ENCODE peak calls at places on chromosome 3, in seven cellular contexts. One of them, this sample, is unnamed.

GRCh38 chr3:190225186-190225692 is 97.0 kb downstream of the CLDN1 start:
- DNase-seq in HTR-8/SVneo: peak; percentile 9
- DNase-seq in stimulated activated CD8-positive, alpha-beta memory T cell treated with anti-CD3 and anti-CD28 coated beads, Interleukin-15, amount 100 ng/mL, for 4 hours: no peak
- DNase-seq in naive thymus-derived CD8-positive, alpha-beta T cell: no peak
- DNase-seq in T47D: peak; percentile 69
- DNase-seq in NCI-H510A treated with DMSO at 0.1 percent for 48 hours: peak; percentile 44
- DNase-seq in CD8-positive, alpha-beta memory T cell: no peak
- DNase-seq in this sample: no peak

GRCh38 chr3:149199474-149199873 is 22.2 kb downstream of the CP start:
- DNase-seq in HTR-8/SVneo: peak; percentile 54
- DNase-seq in stimulated activated CD8-positive, alpha-beta memory T cell treated with anti-CD3 and anti-CD28 coated beads, Interleukin-15, amount 100 ng/mL, for 4 hours: no peak
- DNase-seq in naive thymus-derived CD8-positive, alpha-beta T cell: no peak
- DNase-seq in T47D: no peak
- DNase-seq in NCI-H510A treated with DMSO at 0.1 percent for 48 hours: peak; percentile 72
- DNase-seq in CD8-positive, alpha-beta memory T cell: no peak
- DNase-seq in this sample: no peak

GRCh38 chr3:184345678-184346144 is 8.3 kb downstream of the FAM131A start:
- DNase-seq in HTR-8/SVneo: peak; percentile 63
- DNase-seq in stimulated activated CD8-positive, alpha-beta memory T cell treated with anti-CD3 and anti-CD28 coated beads, Interleukin-15, amount 100 ng/mL, for 4 hours: no peak
- DNase-seq in naive thymus-derived CD8-positive, alpha-beta T cell: no peak
- DNase-seq in T47D: peak; percentile 97
- DNase-seq in NCI-H510A treated with DMSO at 0.1 percent for 48 hours: peak; percentile 88
- DNase-seq in CD8-positive, alpha-beta memory T cell: no peak
- DNase-seq in this sample: no peak

GRCh38 chr3:194925614-194926013 is 239.9 kb downstream of the FAM43A start:
- DNase-seq in HTR-8/SVneo: no peak
- DNase-seq in stimulated activated CD8-positive, alpha-beta memory T cell treated with anti-CD3 and anti-CD28 coated beads, Interleukin-15, amount 100 ng/mL, for 4 hours: no peak
- DNase-seq in naive thymus-derived CD8-positive, alpha-beta T cell: no peak
- DNase-seq in T47D: no peak
- DNase-seq in NCI-H510A treated with DMSO at 0.1 percent for 48 hours: no peak
- DNase-seq in CD8-positive, alpha-beta memory T cell: no peak
- DNase-seq in this sample: no peak

GRCh38 chr3:142930510-142930909 is 33.0 kb downstream of the PAQR9 start:
- DNase-seq in HTR-8/SVneo: no peak
- DNase-seq in stimulated activated CD8-positive, alpha-beta memory T cell treated with anti-CD3 and anti-CD28 coated beads, Interleukin-15, amount 100 ng/mL, for 4 hours: no peak
- DNase-seq in naive thymus-derived CD8-positive, alpha-beta T cell: no peak
- DNase-seq in T47D: no peak
- DNase-seq in NCI-H510A treated with DMSO at 0.1 percent for 48 hours: no peak
- DNase-seq in CD8-positive, alpha-beta memory T cell: no peak
- DNase-seq in this sample: no peak

GRCh38 chr3:10464068-10464434 is 41.3 kb downstream of the ATP2B2 start:
- DNase-seq in HTR-8/SVneo: no peak
- DNase-seq in stimulated activated CD8-positive, alpha-beta memory T cell treated with anti-CD3 and anti-CD28 coated beads, Interleukin-15, amount 100 ng/mL, for 4 hours: no peak
- DNase-seq in naive thymus-derived CD8-positive, alpha-beta T cell: no peak
- DNase-seq in T47D: no peak
- DNase-seq in NCI-H510A treated with DMSO at 0.1 percent for 48 hours: no peak
- DNase-seq in CD8-positive, alpha-beta memory T cell: no peak
- DNase-seq in this sample: peak; percentile 85

GRCh38 chr3:98812851-98813374 is 49.8 kb downstream of the ST3GAL6 start:
- DNase-seq in HTR-8/SVneo: peak; percentile 22
- DNase-seq in stimulated activated CD8-positive, alpha-beta memory T cell treated with anti-CD3 and anti-CD28 coated beads, Interleukin-15, amount 100 ng/mL, for 4 hours: no peak
- DNase-seq in naive thymus-derived CD8-positive, alpha-beta T cell: no peak
- DNase-seq in T47D: peak; percentile 70
- DNase-seq in NCI-H510A treated with DMSO at 0.1 percent for 48 hours: peak; percentile 21
- DNase-seq in CD8-positive, alpha-beta memory T cell: peak; percentile 11
- DNase-seq in this sample: no peak

GRCh38 chr3:78741066-78741645 is 1026.6 kb downstream of the ROBO1 start:
- DNase-seq in HTR-8/SVneo: no peak
- DNase-seq in stimulated activated CD8-positive, alpha-beta memory T cell treated with anti-CD3 and anti-CD28 coated beads, Interleukin-15, amount 100 ng/mL, for 4 hours: no peak
- DNase-seq in naive thymus-derived CD8-positive, alpha-beta T cell: no peak
- DNase-seq in T47D: no peak
- DNase-seq in NCI-H510A treated with DMSO at 0.1 percent for 48 hours: no peak
- DNase-seq in CD8-positive, alpha-beta memory T cell: no peak
- DNase-seq in this sample: no peak

GRCh38 chr3:17979248-17979647 is 236.8 kb upstream of the TBC1D5 start:
- DNase-seq in HTR-8/SVneo: no peak
- DNase-seq in stimulated activated CD8-positive, alpha-beta memory T cell treated with anti-CD3 and anti-CD28 coated beads, Interleukin-15, amount 100 ng/mL, for 4 hours: no peak
- DNase-seq in naive thymus-derived CD8-positive, alpha-beta T cell: no peak
- DNase-seq in T47D: peak; percentile 74
- DNase-seq in NCI-H510A treated with DMSO at 0.1 percent for 48 hours: no peak
- DNase-seq in CD8-positive, alpha-beta memory T cell: no peak
- DNase-seq in this sample: no peak

GRCh38 chr3:190345027-190345821 is 23.0 kb upstream of the CLDN1 start:
- DNase-seq in HTR-8/SVneo: peak; percentile 42
- DNase-seq in stimulated activated CD8-positive, alpha-beta memory T cell treated with anti-CD3 and anti-CD28 coated beads, Interleukin-15, amount 100 ng/mL, for 4 hours: no peak
- DNase-seq in naive thymus-derived CD8-positive, alpha-beta T cell: no peak
- DNase-seq in T47D: peak; percentile 32
- DNase-seq in NCI-H510A treated with DMSO at 0.1 percent for 48 hours: no peak
- DNase-seq in CD8-positive, alpha-beta memory T cell: no peak
- DNase-seq in this sample: no peak

GRCh38 chr3:165854696-165855095 is 17.5 kb upstream of the BCHE start:
- DNase-seq in HTR-8/SVneo: no peak
- DNase-seq in stimulated activated CD8-positive, alpha-beta memory T cell treated with anti-CD3 and anti-CD28 coated beads, Interleukin-15, amount 100 ng/mL, for 4 hours: no peak
- DNase-seq in naive thymus-derived CD8-positive, alpha-beta T cell: no peak
- DNase-seq in T47D: peak; percentile 55
- DNase-seq in NCI-H510A treated with DMSO at 0.1 percent for 48 hours: peak; percentile 29
- DNase-seq in CD8-positive, alpha-beta memory T cell: no peak
- DNase-seq in this sample: no peak

GRCh38 chr3:159936541-159936940 is 52.1 kb upstream of the IL12A start:
- DNase-seq in HTR-8/SVneo: no peak
- DNase-seq in stimulated activated CD8-positive, alpha-beta memory T cell treated with anti-CD3 and anti-CD28 coated beads, Interleukin-15, amount 100 ng/mL, for 4 hours: no peak
- DNase-seq in naive thymus-derived CD8-positive, alpha-beta T cell: no peak
- DNase-seq in T47D: no peak
- DNase-seq in NCI-H510A treated with DMSO at 0.1 percent for 48 hours: no peak
- DNase-seq in CD8-positive, alpha-beta memory T cell: no peak
- DNase-seq in this sample: no peak

GRCh38 chr3:124213641-124214040 is 221.7 kb upstream of the ROPN1 start:
- DNase-seq in HTR-8/SVneo: no peak
- DNase-seq in stimulated activated CD8-positive, alpha-beta memory T cell treated with anti-CD3 and anti-CD28 coated beads, Interleukin-15, amount 100 ng/mL, for 4 hours: no peak
- DNase-seq in naive thymus-derived CD8-positive, alpha-beta T cell: no peak
- DNase-seq in T47D: no peak
- DNase-seq in NCI-H510A treated with DMSO at 0.1 percent for 48 hours: no peak
- DNase-seq in CD8-positive, alpha-beta memory T cell: no peak
- DNase-seq in this sample: no peak

GRCh38 chr3:127740136-127740915 is 67.6 kb downstream of the ABTB1 start:
- DNase-seq in HTR-8/SVneo: no peak
- DNase-seq in stimulated activated CD8-positive, alpha-beta memory T cell treated with anti-CD3 and anti-CD28 coated beads, Interleukin-15, amount 100 ng/mL, for 4 hours: no peak
- DNase-seq in naive thymus-derived CD8-positive, alpha-beta T cell: no peak
- DNase-seq in T47D: no peak
- DNase-seq in NCI-H510A treated with DMSO at 0.1 percent for 48 hours: no peak
- DNase-seq in CD8-positive, alpha-beta memory T cell: no peak
- DNase-seq in this sample: no peak

GRCh38 chr3:48685603-48686511 is at the start of gene NCKIPSD:
- DNase-seq in HTR-8/SVneo: peak; percentile 89
- DNase-seq in stimulated activated CD8-positive, alpha-beta memory T cell treated with anti-CD3 and anti-CD28 coated beads, Interleukin-15, amount 100 ng/mL, for 4 hours: peak; percentile 84
- DNase-seq in naive thymus-derived CD8-positive, alpha-beta T cell: peak; percentile 93
- DNase-seq in T47D: peak; percentile 87
- DNase-seq in NCI-H510A treated with DMSO at 0.1 percent for 48 hours: peak; percentile 56
- DNase-seq in CD8-positive, alpha-beta memory T cell: peak; percentile 87
- DNase-seq in this sample: peak; percentile 93

GRCh38 chr3:4835616-4836043 is 143.6 kb upstream of the BHLHE40 start:
- DNase-seq in HTR-8/SVneo: no peak
- DNase-seq in stimulated activated CD8-positive, alpha-beta memory T cell treated with anti-CD3 and anti-CD28 coated beads, Interleukin-15, amount 100 ng/mL, for 4 hours: no peak
- DNase-seq in naive thymus-derived CD8-positive, alpha-beta T cell: no peak
- DNase-seq in T47D: no peak
- DNase-seq in NCI-H510A treated with DMSO at 0.1 percent for 48 hours: peak; percentile 33
- DNase-seq in CD8-positive, alpha-beta memory T cell: no peak
- DNase-seq in this sample: no peak

GRCh38 chr3:37032961-37033360 is 39.6 kb downstream of the MLH1 start:
- DNase-seq in HTR-8/SVneo: no peak
- DNase-seq in stimulated activated CD8-positive, alpha-beta memory T cell treated with anti-CD3 and anti-CD28 coated beads, Interleukin-15, amount 100 ng/mL, for 4 hours: no peak
- DNase-seq in naive thymus-derived CD8-positive, alpha-beta T cell: no peak
- DNase-seq in T47D: no peak
- DNase-seq in NCI-H510A treated with DMSO at 0.1 percent for 48 hours: no peak
- DNase-seq in CD8-positive, alpha-beta memory T cell: no peak
- DNase-seq in this sample: no peak

GRCh38 chr3:162865466-162865865 is 1368.9 kb downstream of the OTOL1 start:
- DNase-seq in HTR-8/SVneo: peak; percentile 5
- DNase-seq in stimulated activated CD8-positive, alpha-beta memory T cell treated with anti-CD3 and anti-CD28 coated beads, Interleukin-15, amount 100 ng/mL, for 4 hours: no peak
- DNase-seq in naive thymus-derived CD8-positive, alpha-beta T cell: no peak
- DNase-seq in T47D: peak; percentile 40
- DNase-seq in NCI-H510A treated with DMSO at 0.1 percent for 48 hours: no peak
- DNase-seq in CD8-positive, alpha-beta memory T cell: no peak
- DNase-seq in this sample: no peak

GRCh38 chr3:39408493-39409372 is 2.2 kb downstream of the RPSA start:
- DNase-seq in HTR-8/SVneo: no peak
- DNase-seq in stimulated activated CD8-positive, alpha-beta memory T cell treated with anti-CD3 and anti-CD28 coated beads, Interleukin-15, amount 100 ng/mL, for 4 hours: no peak
- DNase-seq in naive thymus-derived CD8-positive, alpha-beta T cell: no peak
- DNase-seq in T47D: no peak
- DNase-seq in NCI-H510A treated with DMSO at 0.1 percent for 48 hours: no peak
- DNase-seq in CD8-positive, alpha-beta memory T cell: peak; percentile 29
- DNase-seq in this sample: no peak

GRCh38 chr3:62451211-62451892 is 78.0 kb upstream of the FEZF2 start:
- DNase-seq in HTR-8/SVneo: no peak
- DNase-seq in stimulated activated CD8-positive, alpha-beta memory T cell treated with anti-CD3 and anti-CD28 coated beads, Interleukin-15, amount 100 ng/mL, for 4 hours: no peak
- DNase-seq in naive thymus-derived CD8-positive, alpha-beta T cell: no peak
- DNase-seq in T47D: no peak
- DNase-seq in NCI-H510A treated with DMSO at 0.1 percent for 48 hours: no peak
- DNase-seq in CD8-positive, alpha-beta memory T cell: no peak
- DNase-seq in this sample: no peak

GRCh38 chr3:69997486-69998307 is 1.8 kb upstream of the SAMMSON start:
- DNase-seq in HTR-8/SVneo: no peak
- DNase-seq in stimulated activated CD8-positive, alpha-beta memory T cell treated with anti-CD3 and anti-CD28 coated beads, Interleukin-15, amount 100 ng/mL, for 4 hours: no peak
- DNase-seq in naive thymus-derived CD8-positive, alpha-beta T cell: no peak
- DNase-seq in T47D: no peak
- DNase-seq in NCI-H510A treated with DMSO at 0.1 percent for 48 hours: no peak
- DNase-seq in CD8-positive, alpha-beta memory T cell: no peak
- DNase-seq in this sample: no peak

GRCh38 chr3:100536093-100536492 is 43.7 kb downstream of the TMEM45A start:
- DNase-seq in HTR-8/SVneo: no peak
- DNase-seq in stimulated activated CD8-positive, alpha-beta memory T cell treated with anti-CD3 and anti-CD28 coated beads, Interleukin-15, amount 100 ng/mL, for 4 hours: no peak
- DNase-seq in naive thymus-derived CD8-positive, alpha-beta T cell: no peak
- DNase-seq in T47D: no peak
- DNase-seq in NCI-H510A treated with DMSO at 0.1 percent for 48 hours: no peak
- DNase-seq in CD8-positive, alpha-beta memory T cell: no peak
- DNase-seq in this sample: no peak

GRCh38 chr3:136789976-136790375 is 28.9 kb upstream of the SLC35G2 start:
- DNase-seq in HTR-8/SVneo: no peak
- DNase-seq in stimulated activated CD8-positive, alpha-beta memory T cell treated with anti-CD3 and anti-CD28 coated beads, Interleukin-15, amount 100 ng/mL, for 4 hours: no peak
- DNase-seq in naive thymus-derived CD8-positive, alpha-beta T cell: no peak
- DNase-seq in T47D: no peak
- DNase-seq in NCI-H510A treated with DMSO at 0.1 percent for 48 hours: no peak
- DNase-seq in CD8-positive, alpha-beta memory T cell: no peak
- DNase-seq in this sample: no peak

GRCh38 chr3:161423911-161424522 is 52.7 kb upstream of the SPTSSB start:
- DNase-seq in HTR-8/SVneo: peak; percentile 48
- DNase-seq in stimulated activated CD8-positive, alpha-beta memory T cell treated with anti-CD3 and anti-CD28 coated beads, Interleukin-15, amount 100 ng/mL, for 4 hours: no peak
- DNase-seq in naive thymus-derived CD8-positive, alpha-beta T cell: no peak
- DNase-seq in T47D: peak; percentile 80
- DNase-seq in NCI-H510A treated with DMSO at 0.1 percent for 48 hours: peak; percentile 50
- DNase-seq in CD8-positive, alpha-beta memory T cell: peak; percentile 7
- DNase-seq in this sample: no peak

This sample was measured in glutamatergic neuron.